ENCODE peak calls at places on chromosomes 11 and 22, in seven cellular contexts. One of them, this sample, is unnamed.

GRCh38 chr11:1878134-1879031 is 13.3 kb downstream of the PRR33 start:
- DNase-seq in amygdala: no peak
- DNase-seq in NCI-H345: no peak
- DNase-seq in stimulated activated CD8-positive, alpha-beta memory T cell treated with anti-CD3 and anti-CD28 coated beads, Interleukin-15, amount 100 ng/mL, for 1 hour: no peak
- DNase-seq in GM13977: no peak
- DNase-seq in adipocyte: no peak
- DNase-seq in iPS DF 19.7: no peak
- DNase-seq in this sample: no peak

GRCh38 chr22:24039046-24039445 is 27.9 kb downstream of the CABIN1 start:
- DNase-seq in amygdala: no peak
- DNase-seq in NCI-H345: no peak
- DNase-seq in stimulated activated CD8-positive, alpha-beta memory T cell treated with anti-CD3 and anti-CD28 coated beads, Interleukin-15, amount 100 ng/mL, for 1 hour: no peak
- DNase-seq in GM13977: no peak
- DNase-seq in adipocyte: peak
- DNase-seq in iPS DF 19.7: no peak
- DNase-seq in this sample: no peak

GRCh38 chr22:41976070-41976901 is 7.0 kb downstream of the SEPTIN3 start:
- DNase-seq in amygdala: peak
- DNase-seq in NCI-H345: peak
- DNase-seq in stimulated activated CD8-positive, alpha-beta memory T cell treated with anti-CD3 and anti-CD28 coated beads, Interleukin-15, amount 100 ng/mL, for 1 hour: no peak
- DNase-seq in GM13977: peak
- DNase-seq in adipocyte: peak
- DNase-seq in iPS DF 19.7: no peak
- DNase-seq in this sample: peak

GRCh38 chr11:17386331-17387084 is 2.0 kb downstream of the KCNJ11 start:
- DNase-seq in amygdala: peak
- DNase-seq in NCI-H345: peak
- DNase-seq in stimulated activated CD8-positive, alpha-beta memory T cell treated with anti-CD3 and anti-CD28 coated beads, Interleukin-15, amount 100 ng/mL, for 1 hour: no peak
- DNase-seq in GM13977: peak
- DNase-seq in adipocyte: peak
- DNase-seq in iPS DF 19.7: no peak
- DNase-seq in this sample: no peak

GRCh38 chr11:104529213-104529612 is 365.3 kb upstream of the PDGFD start:
- DNase-seq in amygdala: no peak
- DNase-seq in NCI-H345: no peak
- DNase-seq in stimulated activated CD8-positive, alpha-beta memory T cell treated with anti-CD3 and anti-CD28 coated beads, Interleukin-15, amount 100 ng/mL, for 1 hour: no peak
- DNase-seq in GM13977: no peak
- DNase-seq in adipocyte: no peak
- DNase-seq in iPS DF 19.7: no peak
- DNase-seq in this sample: no peak

GRCh38 chr11:108614086-108614485 is 20.5 kb upstream of the EXPH5 start:
- DNase-seq in amygdala: no peak
- DNase-seq in NCI-H345: no peak
- DNase-seq in stimulated activated CD8-positive, alpha-beta memory T cell treated with anti-CD3 and anti-CD28 coated beads, Interleukin-15, amount 100 ng/mL, for 1 hour: no peak
- DNase-seq in GM13977: no peak
- DNase-seq in adipocyte: no peak
- DNase-seq in iPS DF 19.7: no peak
- DNase-seq in this sample: no peak

GRCh38 chr11:4495986-4496385 is 13.5 kb downstream of the OR52K1 start:
- DNase-seq in amygdala: no peak
- DNase-seq in NCI-H345: no peak
- DNase-seq in stimulated activated CD8-positive, alpha-beta memory T cell treated with anti-CD3 and anti-CD28 coated beads, Interleukin-15, amount 100 ng/mL, for 1 hour: no peak
- DNase-seq in GM13977: no peak
- DNase-seq in adipocyte: no peak
- DNase-seq in iPS DF 19.7: no peak
- DNase-seq in this sample: no peak

GRCh38 chr22:50219800-50220602 is 19.2 kb downstream of the SELENOO start:
- DNase-seq in amygdala: no peak
- DNase-seq in NCI-H345: no peak
- DNase-seq in stimulated activated CD8-positive, alpha-beta memory T cell treated with anti-CD3 and anti-CD28 coated beads, Interleukin-15, amount 100 ng/mL, for 1 hour: no peak
- DNase-seq in GM13977: no peak
- DNase-seq in adipocyte: no peak
- DNase-seq in iPS DF 19.7: no peak
- DNase-seq in this sample: no peak

GRCh38 chr11:124518900-124519541 is 24.4 kb downstream of the OR8B12 start:
- DNase-seq in amygdala: no peak
- DNase-seq in NCI-H345: no peak
- DNase-seq in stimulated activated CD8-positive, alpha-beta memory T cell treated with anti-CD3 and anti-CD28 coated beads, Interleukin-15, amount 100 ng/mL, for 1 hour: no peak
- DNase-seq in GM13977: no peak
- DNase-seq in adipocyte: peak
- DNase-seq in iPS DF 19.7: no peak
- DNase-seq in this sample: no peak

GRCh38 chr11:1772270-1773130 is 8.8 kb upstream of the CTSD start:
- DNase-seq in amygdala: no peak
- DNase-seq in NCI-H345: no peak
- DNase-seq in stimulated activated CD8-positive, alpha-beta memory T cell treated with anti-CD3 and anti-CD28 coated beads, Interleukin-15, amount 100 ng/mL, for 1 hour: no peak
- DNase-seq in GM13977: peak
- DNase-seq in adipocyte: peak
- DNase-seq in iPS DF 19.7: peak
- DNase-seq in this sample: no peak

GRCh38 chr22:35341090-35341874 is 39.6 kb upstream of the HMOX1 start:
- DNase-seq in amygdala: no peak
- DNase-seq in NCI-H345: no peak
- DNase-seq in stimulated activated CD8-positive, alpha-beta memory T cell treated with anti-CD3 and anti-CD28 coated beads, Interleukin-15, amount 100 ng/mL, for 1 hour: no peak
- DNase-seq in GM13977: no peak
- DNase-seq in adipocyte: no peak
- DNase-seq in iPS DF 19.7: no peak
- DNase-seq in this sample: no peak

GRCh38 chr11:69601346-69601975 is 39.5 kb upstream of the CCND1 start:
- DNase-seq in amygdala: no peak
- DNase-seq in NCI-H345: no peak
- DNase-seq in stimulated activated CD8-positive, alpha-beta memory T cell treated with anti-CD3 and anti-CD28 coated beads, Interleukin-15, amount 100 ng/mL, for 1 hour: no peak
- DNase-seq in GM13977: no peak
- DNase-seq in adipocyte: no peak
- DNase-seq in iPS DF 19.7: no peak
- DNase-seq in this sample: no peak

GRCh38 chr11:74311352-74311926 is at the start of gene P4HA3:
- DNase-seq in amygdala: no peak
- DNase-seq in NCI-H345: peak
- DNase-seq in stimulated activated CD8-positive, alpha-beta memory T cell treated with anti-CD3 and anti-CD28 coated beads, Interleukin-15, amount 100 ng/mL, for 1 hour: peak
- DNase-seq in GM13977: peak
- DNase-seq in adipocyte: peak
- DNase-seq in iPS DF 19.7: peak
- DNase-seq in this sample: peak

GRCh38 chr11:2717561-2717960 is 17.8 kb upstream of the KCNQ1OT1 start:
- DNase-seq in amygdala: no peak
- DNase-seq in NCI-H345: no peak
- DNase-seq in stimulated activated CD8-positive, alpha-beta memory T cell treated with anti-CD3 and anti-CD28 coated beads, Interleukin-15, amount 100 ng/mL, for 1 hour: no peak
- DNase-seq in GM13977: no peak
- DNase-seq in adipocyte: no peak
- DNase-seq in iPS DF 19.7: no peak
- DNase-seq in this sample: no peak

GRCh38 chr11:75376175-75376574 is 23.1 kb upstream of the RPS3 start:
- DNase-seq in amygdala: no peak
- DNase-seq in NCI-H345: no peak
- DNase-seq in stimulated activated CD8-positive, alpha-beta memory T cell treated with anti-CD3 and anti-CD28 coated beads, Interleukin-15, amount 100 ng/mL, for 1 hour: no peak
- DNase-seq in GM13977: no peak
- DNase-seq in adipocyte: no peak
- DNase-seq in iPS DF 19.7: no peak
- DNase-seq in this sample: no peak

GRCh38 chr11:25576320-25576719 is 755.6 kb upstream of the ANO3 start:
- DNase-seq in amygdala: no peak
- DNase-seq in NCI-H345: no peak
- DNase-seq in stimulated activated CD8-positive, alpha-beta memory T cell treated with anti-CD3 and anti-CD28 coated beads, Interleukin-15, amount 100 ng/mL, for 1 hour: no peak
- DNase-seq in GM13977: no peak
- DNase-seq in adipocyte: peak
- DNase-seq in iPS DF 19.7: no peak
- DNase-seq in this sample: no peak

GRCh38 chr11:13174090-13174489 is 103.5 kb upstream of the BMAL1 start:
- DNase-seq in amygdala: no peak
- DNase-seq in NCI-H345: no peak
- DNase-seq in stimulated activated CD8-positive, alpha-beta memory T cell treated with anti-CD3 and anti-CD28 coated beads, Interleukin-15, amount 100 ng/mL, for 1 hour: no peak
- DNase-seq in GM13977: no peak
- DNase-seq in adipocyte: no peak
- DNase-seq in iPS DF 19.7: no peak
- DNase-seq in this sample: no peak

GRCh38 chr11:128334311-128335044 is 252.9 kb downstream of the ETS1 start:
- DNase-seq in amygdala: no peak
- DNase-seq in NCI-H345: no peak
- DNase-seq in stimulated activated CD8-positive, alpha-beta memory T cell treated with anti-CD3 and anti-CD28 coated beads, Interleukin-15, amount 100 ng/mL, for 1 hour: no peak
- DNase-seq in GM13977: no peak
- DNase-seq in adipocyte: no peak
- DNase-seq in iPS DF 19.7: no peak
- DNase-seq in this sample: no peak

GRCh38 chr11:118193910-118194566 is 17.6 kb upstream of the SCN2B start:
- DNase-seq in amygdala: no peak
- DNase-seq in NCI-H345: no peak
- DNase-seq in stimulated activated CD8-positive, alpha-beta memory T cell treated with anti-CD3 and anti-CD28 coated beads, Interleukin-15, amount 100 ng/mL, for 1 hour: no peak
- DNase-seq in GM13977: peak
- DNase-seq in adipocyte: no peak
- DNase-seq in iPS DF 19.7: no peak
- DNase-seq in this sample: no peak

GRCh38 chr22:45413368-45414211 is at the start of the genes RIBC2 and SMC1B:
- DNase-seq in amygdala: peak
- DNase-seq in NCI-H345: peak
- DNase-seq in stimulated activated CD8-positive, alpha-beta memory T cell treated with anti-CD3 and anti-CD28 coated beads, Interleukin-15, amount 100 ng/mL, for 1 hour: peak
- DNase-seq in GM13977: peak
- DNase-seq in adipocyte: peak
- DNase-seq in iPS DF 19.7: peak
- DNase-seq in this sample: peak

GRCh38 chr11:107962181-107962580 is 33.9 kb downstream of the RAB39A start:
- DNase-seq in amygdala: no peak
- DNase-seq in NCI-H345: no peak
- DNase-seq in stimulated activated CD8-positive, alpha-beta memory T cell treated with anti-CD3 and anti-CD28 coated beads, Interleukin-15, amount 100 ng/mL, for 1 hour: no peak
- DNase-seq in GM13977: no peak
- DNase-seq in adipocyte: peak
- DNase-seq in iPS DF 19.7: no peak
- DNase-seq in this sample: no peak

GRCh38 chr22:50191041-50191740 is 5.5 kb downstream of the TRABD start:
- DNase-seq in amygdala: no peak
- DNase-seq in NCI-H345: no peak
- DNase-seq in stimulated activated CD8-positive, alpha-beta memory T cell treated with anti-CD3 and anti-CD28 coated beads, Interleukin-15, amount 100 ng/mL, for 1 hour: peak
- DNase-seq in GM13977: peak
- DNase-seq in adipocyte: peak
- DNase-seq in iPS DF 19.7: no peak
- DNase-seq in this sample: peak

GRCh38 chr11:80586464-80586863 is 1145.6 kb upstream of the TENM4 start:
- DNase-seq in amygdala: no peak
- DNase-seq in NCI-H345: no peak
- DNase-seq in stimulated activated CD8-positive, alpha-beta memory T cell treated with anti-CD3 and anti-CD28 coated beads, Interleukin-15, amount 100 ng/mL, for 1 hour: no peak
- DNase-seq in GM13977: no peak
- DNase-seq in adipocyte: no peak
- DNase-seq in iPS DF 19.7: no peak
- DNase-seq in this sample: no peak

GRCh38 chr11:59562292-59562691 is 51.0 kb downstream of the OR4D9 start:
- DNase-seq in amygdala: no peak
- DNase-seq in NCI-H345: no peak
- DNase-seq in stimulated activated CD8-positive, alpha-beta memory T cell treated with anti-CD3 and anti-CD28 coated beads, Interleukin-15, amount 100 ng/mL, for 1 hour: no peak
- DNase-seq in GM13977: no peak
- DNase-seq in adipocyte: no peak
- DNase-seq in iPS DF 19.7: no peak
- DNase-seq in this sample: no peak

GRCh38 chr22:37387793-37388192 is 39.5 kb downstream of the ELFN2 start:
- DNase-seq in amygdala: no peak
- DNase-seq in NCI-H345: no peak
- DNase-seq in stimulated activated CD8-positive, alpha-beta memory T cell treated with anti-CD3 and anti-CD28 coated beads, Interleukin-15, amount 100 ng/mL, for 1 hour: no peak
- DNase-seq in GM13977: no peak
- DNase-seq in adipocyte: no peak
- DNase-seq in iPS DF 19.7: no peak
- DNase-seq in this sample: no peak

GRCh38 chr11:64959498-64959897 is 12.4 kb downstream of the MAJIN start:
- DNase-seq in amygdala: no peak
- DNase-seq in NCI-H345: no peak
- DNase-seq in stimulated activated CD8-positive, alpha-beta memory T cell treated with anti-CD3 and anti-CD28 coated beads, Interleukin-15, amount 100 ng/mL, for 1 hour: no peak
- DNase-seq in GM13977: no peak
- DNase-seq in adipocyte: no peak
- DNase-seq in iPS DF 19.7: no peak
- DNase-seq in this sample: no peak

GRCh38 chr11:17915500-17916143 is 97.2 kb downstream of the SERGEF start:
- DNase-seq in amygdala: no peak
- DNase-seq in NCI-H345: no peak
- DNase-seq in stimulated activated CD8-positive, alpha-beta memory T cell treated with anti-CD3 and anti-CD28 coated beads, Interleukin-15, amount 100 ng/mL, for 1 hour: no peak
- DNase-seq in GM13977: no peak
- DNase-seq in adipocyte: no peak
- DNase-seq in iPS DF 19.7: no peak
- DNase-seq in this sample: no peak

GRCh38 chr22:37141971-37142647 is 7.6 kb downstream of the IL2RB start:
- DNase-seq in amygdala: no peak
- DNase-seq in NCI-H345: no peak
- DNase-seq in stimulated activated CD8-positive, alpha-beta memory T cell treated with anti-CD3 and anti-CD28 coated beads, Interleukin-15, amount 100 ng/mL, for 1 hour: no peak
- DNase-seq in GM13977: no peak
- DNase-seq in adipocyte: no peak
- DNase-seq in iPS DF 19.7: no peak
- DNase-seq in this sample: no peak

GRCh38 chr11:27058456-27058855 is 17.8 kb downstream of the BBOX1 start:
- DNase-seq in amygdala: no peak
- DNase-seq in NCI-H345: no peak
- DNase-seq in stimulated activated CD8-positive, alpha-beta memory T cell treated with anti-CD3 and anti-CD28 coated beads, Interleukin-15, amount 100 ng/mL, for 1 hour: no peak
- DNase-seq in GM13977: no peak
- DNase-seq in adipocyte: peak
- DNase-seq in iPS DF 19.7: no peak
- DNase-seq in this sample: no peak